ENCODE peak calls at places on chromosome 11, in six cellular contexts. X is AG10803, B is brain microvascular endothelial cell, N is A549, E is fibroblast of mammary gland, Z is foreskin fibroblast. K is an unnamed sample.

GRCh38 chr11:706957-707816 is 1.2 kb downstream of the EPS8L2 start:
- DNase-seq in B (no peak), Z (peak; percentile 73), X (peak; percentile 49), E (no peak), N (peak; percentile 74), K (no peak)

GRCh38 chr11:37115963-37116362 is 517.9 kb upstream of the RAG2 start:
- DNase-seq in Z (no peak), X (no peak), N (no peak), B (no peak), E (no peak), K (no peak)

GRCh38 chr11:2929511-2929879 is 275 bp upstream of the PHLDA2 start:
- DNase-seq in X (peak; percentile 72), N (peak; percentile 89), Z (peak; percentile 95), E (peak; percentile 70), B (peak; percentile 56), K (no peak)

GRCh38 chr11:110356769-110357671 is 60.6 kb upstream of the RDX start:
- DNase-seq in E (peak; percentile 46), N (peak; percentile 67), X (peak; percentile 21), Z (peak; percentile 36), B (peak; percentile 46), K (no peak)

GRCh38 chr11:85805387-85805786 is 5.6 kb downstream of the SYTL2 start:
- DNase-seq in Z (peak; percentile 76), E (no peak), B (no peak), N (no peak), X (peak; percentile 55), K (no peak)

GRCh38 chr11:57751676-57752253 is at the start of gene BTBD18:
- DNase-seq in N (peak; percentile 57), B (peak; percentile 54), X (peak; percentile 51), E (peak; percentile 60), Z (peak; percentile 75), K (peak; percentile 33)

GRCh38 chr11:116379185-116379828 is 393.5 kb downstream of the BUD13 start:
- DNase-seq in N (no peak), Z (peak; percentile 7), X (no peak), E (peak; percentile 1), B (peak; percentile 1), K (peak; percentile 3)

GRCh38 chr11:106466441-106467190 is 389.2 kb downstream of the AASDHPPT start:
- DNase-seq in Z (peak; percentile 87), E (peak; percentile 89), B (peak; percentile 85), X (peak; percentile 78), N (no peak), K (peak; percentile 83)

GRCh38 chr11:44418438-44418795 is 108.5 kb upstream of the ALX4 start:
- DNase-seq in E (no peak), Z (no peak), N (no peak), B (no peak), X (no peak), K (no peak)

GRCh38 chr11:72293391-72293790 is 49.4 kb upstream of the PHOX2A start:
- DNase-seq in Z (no peak), N (no peak), X (no peak), B (no peak), E (no peak), K (no peak)

GRCh38 chr11:44726278-44727113 is at the start of gene TSPAN18:
- DNase-seq in X (no peak), N (no peak), E (no peak), B (no peak), Z (peak; percentile 8), K (no peak)

GRCh38 chr11:10050561-10050960 is 243.5 kb downstream of the SBF2 start:
- DNase-seq in N (no peak), B (peak; percentile 31), X (no peak), E (peak; percentile 63), Z (peak; percentile 47), K (no peak)

GRCh38 chr11:1083621-1084551 is 9.2 kb downstream of the MUC2 start:
- DNase-seq in E (no peak), X (no peak), Z (no peak), B (no peak), N (no peak), K (no peak)

GRCh38 chr11:15507592-15507991 is 392.9 kb downstream of the INSC start:
- DNase-seq in E (no peak), Z (no peak), X (no peak), N (no peak), B (peak; percentile 16), K (no peak)

GRCh38 chr11:66858186-66858938 is 1.5 kb downstream of the LRFN4 start:
- DNase-seq in N (no peak), X (no peak), E (no peak), Z (no peak), B (no peak), K (no peak)

GRCh38 chr11:66856496-66857233 is at the start of gene LRFN4:
- DNase-seq in B (no peak), E (no peak), X (no peak), N (peak; percentile 39), Z (no peak), K (no peak)

GRCh38 chr11:66858939-66859685 is 2.2 kb downstream of the LRFN4 start:
- DNase-seq in E (no peak), X (no peak), Z (no peak), B (no peak), N (no peak), K (no peak)

GRCh38 chr11:66857234-66857926 is 516 bp downstream of the LRFN4 start:
- DNase-seq in X (no peak), N (peak; percentile 44), Z (peak; percentile 27), B (no peak), E (no peak), K (no peak)

GRCh38 chr11:66857927-66858185 is 992 bp downstream of the LRFN4 start:
- DNase-seq in E (no peak), X (no peak), Z (no peak), B (no peak), N (no peak), K (no peak)
- H3K4me3 ChIP-seq in E (peak overlapping the region; percentile 58), X (peak overlapping the region; percentile 63), Z (peak overlapping the region; percentile 83), B (peak overlapping the region; percentile 72), N (peak overlapping the region; percentile 74), K (peak overlapping the region; percentile 67)

GRCh38 chr11:94974178-94974577 is 669 bp downstream of the KDM4D start:
- DNase-seq in X (no peak), B (no peak), Z (no peak), E (no peak), N (no peak), K (no peak)
- H3K4me3 ChIP-seq in X (peak overlapping the region; percentile 89), B (peak overlapping the region; percentile 81), Z (peak overlapping the region; percentile 75), E (peak overlapping the region; percentile 98), N (peak overlapping the region; percentile 66), K (peak overlapping the region; percentile 89)

DNA sequence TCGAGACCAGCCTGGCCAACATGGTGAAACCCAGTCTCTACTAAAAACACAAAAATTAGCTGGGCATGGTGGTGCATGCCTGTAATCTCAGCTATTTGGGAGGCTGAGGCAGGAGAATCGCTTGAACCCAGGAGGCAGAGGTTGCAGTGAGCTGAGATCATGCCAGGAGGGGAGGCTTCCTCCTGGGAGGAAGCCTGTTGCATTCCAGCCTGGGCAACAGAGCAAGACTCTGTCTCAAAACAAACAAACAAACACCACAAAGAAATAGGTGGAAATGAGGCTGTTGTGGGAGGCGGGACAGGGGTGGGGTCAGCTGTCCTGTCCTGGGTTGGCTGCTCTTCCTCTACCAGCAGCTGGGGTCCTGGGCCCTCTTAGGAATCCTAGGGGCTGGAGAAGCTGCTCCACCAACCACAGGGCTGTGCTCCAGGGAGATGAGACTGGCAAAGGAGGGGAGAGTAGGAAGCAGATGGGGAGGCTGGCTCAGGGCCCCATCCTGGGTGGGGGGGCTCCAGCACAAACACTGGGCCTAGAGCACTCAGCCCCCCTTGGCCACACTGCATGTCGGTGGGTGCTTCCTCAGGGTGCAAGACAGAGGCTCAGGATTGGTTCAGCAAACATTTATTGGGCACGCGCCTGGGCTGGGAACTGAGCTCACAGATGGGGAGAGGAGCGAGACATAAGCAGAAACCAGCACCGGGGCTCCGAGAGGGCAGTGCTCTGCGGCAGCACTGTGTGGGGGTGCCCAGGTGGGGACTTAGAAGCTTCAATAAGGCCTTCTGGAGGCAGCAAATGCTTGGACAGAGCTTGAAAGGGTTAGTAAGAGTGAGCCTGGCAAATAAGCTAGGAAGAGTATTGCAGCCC is 11.9 kb upstream of the EHD1 start:
- DNase-seq in Z (no peak), N (no peak), X (no peak), B (no peak), E (no peak), K (no peak)
- H3K4me3 ChIP-seq in Z (no peak overlapping the region), N (peak overlapping the region; percentile 9), X (no peak overlapping the region), B (no peak overlapping the region), E (no peak overlapping the region), K (no peak overlapping the region)

DNA sequence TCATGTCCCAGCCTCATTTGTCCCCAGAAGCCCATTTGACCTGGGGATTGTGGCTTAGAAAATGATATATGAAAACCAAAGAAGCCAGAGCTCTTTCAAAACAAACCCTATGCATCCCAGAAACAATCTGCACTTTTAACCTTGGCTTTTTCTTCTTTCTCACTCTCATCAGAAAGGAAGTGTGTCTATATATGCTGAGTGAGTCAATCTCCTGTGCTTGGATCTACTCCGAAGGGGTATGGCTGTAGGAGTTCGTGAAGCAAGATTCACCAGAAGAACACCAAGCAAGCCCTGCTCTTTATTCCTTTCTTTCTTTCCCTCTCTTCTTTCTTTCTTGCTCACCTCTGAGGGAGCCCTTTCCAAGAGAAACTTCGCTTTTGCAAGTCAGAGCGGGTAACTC is 636 bp downstream of the PAMR1 start:
- DNase-seq in B (peak; percentile 52), Z (peak; percentile 49), X (peak; percentile 47), N (no peak), E (peak; percentile 64), K (no peak)
- H3K4me3 ChIP-seq in B (peak overlapping the region; percentile 71), Z (peak overlapping the region; percentile 74), X (peak overlapping the region; percentile 87), N (no peak overlapping the region), E (peak overlapping the region; percentile 82), K (peak overlapping the region; percentile 38)

DNA sequence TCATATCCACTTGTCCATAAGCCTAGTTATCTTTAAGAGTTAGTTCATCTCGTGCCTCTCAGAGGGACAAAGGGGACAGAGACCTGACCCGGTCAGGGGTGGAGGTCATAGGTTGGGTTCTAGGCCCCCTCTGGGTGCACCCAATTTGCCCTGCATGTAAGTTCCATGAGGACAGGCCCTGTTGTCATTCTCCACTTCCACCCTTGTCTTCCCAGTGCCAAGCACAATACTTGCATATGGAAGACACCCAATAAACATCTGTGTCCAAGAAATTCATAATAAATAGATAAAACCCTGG is 1.3 kb upstream of the YIF1A start:
- DNase-seq in Z (no peak), N (no peak), X (no peak), E (no peak), B (no peak), K (no peak)
- H3K4me3 ChIP-seq in Z (peak overlapping the region; percentile 87), N (peak overlapping the region; percentile 86), X (no peak overlapping the region), E (no peak overlapping the region), B (no peak overlapping the region), K (no peak overlapping the region)

DNA sequence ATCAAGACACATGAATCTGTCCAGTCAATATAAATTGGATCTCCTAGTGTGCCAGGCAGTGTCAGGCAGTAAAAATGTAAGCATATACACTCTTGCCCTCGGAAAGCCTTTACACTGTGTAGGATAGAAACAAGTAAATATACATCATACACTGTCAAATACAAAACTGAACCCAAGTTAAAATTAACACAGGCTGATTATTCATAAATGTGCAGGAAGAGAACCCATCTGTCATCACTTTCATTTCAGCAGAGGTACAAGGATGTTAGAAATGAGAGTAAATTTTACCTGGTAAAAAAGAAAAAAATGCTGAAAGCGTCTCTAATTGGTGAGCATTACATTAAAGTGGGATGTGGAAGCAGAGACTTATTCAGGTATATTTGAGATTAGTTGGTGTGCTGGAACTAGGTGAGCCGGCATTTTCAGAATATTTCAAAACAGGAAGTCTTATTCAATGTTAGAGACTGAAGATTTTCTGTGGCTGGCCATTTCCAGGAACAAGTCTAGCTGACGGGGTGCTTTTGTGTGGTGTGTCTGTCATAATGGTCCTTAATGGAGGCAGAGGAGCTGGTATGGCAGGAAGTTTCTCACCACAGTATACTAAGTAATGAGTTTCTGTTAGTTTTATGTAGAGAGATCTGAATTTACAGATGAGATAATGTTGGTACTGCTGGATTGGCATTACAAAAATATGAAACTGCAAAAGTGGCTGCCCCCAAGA is 192.6 kb downstream of the CASP12 start:
- DNase-seq in N (no peak), Z (no peak), B (peak; percentile 19), E (no peak), X (peak; percentile 1), K (peak; percentile 16)
- H3K4me3 ChIP-seq in N (no peak overlapping the region), Z (no peak overlapping the region), B (no peak overlapping the region), E (no peak overlapping the region), X (no peak overlapping the region), K (no peak overlapping the region)

GRCh38 chr11:34232810-34233209 is 125.0 kb downstream of the ABTB2 start:
- DNase-seq in X (no peak), Z (no peak), E (no peak), B (no peak), N (no peak), K (no peak)
- H3K4me3 ChIP-seq in X (no peak overlapping the region), Z (no peak overlapping the region), E (no peak overlapping the region), B (no peak overlapping the region), N (no peak overlapping the region), K (no peak overlapping the region)